ENCODE peak calls at places on chromosomes 6 and 20, in four cellular contexts. F is A549, Z is endothelial cell of umbilical vein, B is heart left ventricle. Q is an unnamed sample.

GRCh38 chr6:142349215-142349823 is 47.5 kb downstream of the ADGRG6 start:
- DNase-seq in Z (no peak), B (no peak), F (no peak), Q (no peak)

GRCh38 chr6:144315226-144315980 is 30.3 kb downstream of the UTRN start:
- DNase-seq in F (no peak), Z (peak), B (peak), Q (peak)

GRCh38 chr20:31894980-31895675 is 24.7 kb downstream of the TTLL9 start:
- DNase-seq in F (no peak), B (peak), Z (peak), Q (peak)

GRCh38 chr20:2626853-2627541 is 25.4 kb upstream of the NOP56 start:
- DNase-seq in F (no peak), B (no peak), Z (peak), Q (no peak)

GRCh38 chr6:148893481-148893880 is 146.7 kb downstream of the UST start:
- DNase-seq in F (no peak), Z (no peak), B (no peak), Q (no peak)

GRCh38 chr6:170233304-170234205 is 57.3 kb downstream of the DLL1 start:
- DNase-seq in Z (no peak), B (peak), F (no peak), Q (peak)

GRCh38 chr6:44105993-44106740 is 21.1 kb downstream of the MRPL14 start:
- DNase-seq in F (no peak), B (no peak), Z (peak), Q (no peak)

GRCh38 chr6:38175786-38176185 is 356.3 kb downstream of the ZFAND3 start:
- DNase-seq in B (no peak), F (no peak), Z (no peak), Q (no peak)

GRCh38 chr20:64041781-64042771 is 6.1 kb downstream of the C20orf204 start:
- DNase-seq in F (no peak), Z (peak), B (no peak), Q (no peak)

GRCh38 chr20:3420211-3420707 is 12.8 kb upstream of the DNAAF9 start:
- DNase-seq in B (peak), F (no peak), Z (no peak), Q (peak)

GRCh38 chr6:168929871-168930450 is 323.7 kb downstream of the THBS2 start:
- DNase-seq in Z (no peak), B (no peak), F (no peak), Q (no peak)

GRCh38 chr6:163412345-163412744 is 2.2 kb upstream of the QKI start:
- DNase-seq in Z (no peak), B (no peak), F (no peak), Q (no peak)

GRCh38 chr6:163414117-163414366 is 476 bp upstream of the QKI start:
- DNase-seq in F (no peak), Z (no peak), B (no peak), Q (no peak)

GRCh38 chr6:163414367-163415175 is at the start of gene QKI:
- DNase-seq in Z (peak), B (peak), F (no peak), Q (peak)

GRCh38 chr6:163413054-163413344 is 1.5 kb upstream of the QKI start:
- DNase-seq in F (no peak), Z (no peak), B (no peak), Q (no peak)

DNA sequence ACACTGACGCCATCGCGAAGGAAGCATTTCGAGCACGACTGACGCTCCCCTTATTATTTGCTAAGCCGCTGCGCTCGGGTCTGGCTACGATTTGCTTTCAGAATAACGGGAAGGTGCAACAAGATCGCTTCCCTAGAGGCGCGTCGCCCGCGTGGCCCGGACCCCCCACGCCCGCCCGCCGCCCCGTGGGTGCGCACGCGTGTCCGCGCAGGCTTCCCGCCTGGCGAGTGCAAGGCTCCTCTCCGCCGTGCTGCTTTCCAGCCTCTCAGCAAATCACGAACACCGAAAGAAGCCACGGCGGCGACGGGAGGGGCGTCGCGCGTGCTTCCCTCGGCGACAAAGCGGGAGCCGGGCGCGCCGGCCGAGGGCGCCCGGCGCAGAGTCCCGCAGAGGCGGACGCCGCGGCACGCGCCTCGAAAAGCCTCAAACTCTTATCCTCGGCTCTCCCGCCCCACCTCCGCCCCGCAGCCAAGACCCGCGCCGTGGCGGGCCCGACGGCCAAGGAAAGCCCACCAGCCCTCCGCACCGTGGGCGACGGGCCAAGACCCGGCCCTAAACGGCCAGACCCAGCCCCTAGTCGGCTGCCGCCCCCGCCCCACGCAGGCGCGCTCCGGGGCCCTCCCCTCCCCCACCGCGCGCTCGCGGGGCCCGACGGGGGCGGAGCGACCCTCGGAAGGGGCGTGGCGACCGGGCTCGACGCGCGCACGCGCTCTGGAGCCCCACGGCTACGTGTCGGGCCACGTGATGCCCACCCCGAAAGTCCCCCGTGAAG is 987 bp upstream of the QKI start:
- DNase-seq in B (peak), F (peak), Z (peak), Q (peak)
- H3K4me3 ChIP-seq in B (peak), F (peak), Z (peak), Q (peak)

GRCh38 chr6:32170294-32170693 is 5.6 kb downstream of the AGPAT1 start:
- DNase-seq in B (no peak), Z (no peak), F (no peak), Q (no peak)

GRCh38 chr6:32167761-32168262 is 3.4 kb downstream of the EGFL8 start:
- DNase-seq in Z (no peak), F (no peak), B (no peak), Q (no peak)

GRCh38 chr6:32168807-32169206 is 4.4 kb downstream of the EGFL8 start:
- DNase-seq in F (no peak), Z (no peak), B (no peak), Q (no peak)

GRCh38 chr6:32168350-32168749 is 4.0 kb downstream of the EGFL8 start:
- DNase-seq in F (no peak), B (no peak), Z (no peak), Q (no peak)

GRCh38 chr6:32169211-32169610 is 4.8 kb downstream of the EGFL8 start:
- DNase-seq in B (no peak), F (no peak), Z (no peak), Q (no peak)
- TF ChIP-seq POLR2A in B (no peak), F (no peak), Z (no peak), Q (no peak)

GRCh38 chr6:99422912-99423311 is 2.2 kb downstream of the PNISR start:
- DNase-seq in F (no peak), Z (no peak), B (no peak), Q (no peak)
- H3K4me3 ChIP-seq in F (no peak), Z (no peak), B (no peak), Q (no peak)

DNA sequence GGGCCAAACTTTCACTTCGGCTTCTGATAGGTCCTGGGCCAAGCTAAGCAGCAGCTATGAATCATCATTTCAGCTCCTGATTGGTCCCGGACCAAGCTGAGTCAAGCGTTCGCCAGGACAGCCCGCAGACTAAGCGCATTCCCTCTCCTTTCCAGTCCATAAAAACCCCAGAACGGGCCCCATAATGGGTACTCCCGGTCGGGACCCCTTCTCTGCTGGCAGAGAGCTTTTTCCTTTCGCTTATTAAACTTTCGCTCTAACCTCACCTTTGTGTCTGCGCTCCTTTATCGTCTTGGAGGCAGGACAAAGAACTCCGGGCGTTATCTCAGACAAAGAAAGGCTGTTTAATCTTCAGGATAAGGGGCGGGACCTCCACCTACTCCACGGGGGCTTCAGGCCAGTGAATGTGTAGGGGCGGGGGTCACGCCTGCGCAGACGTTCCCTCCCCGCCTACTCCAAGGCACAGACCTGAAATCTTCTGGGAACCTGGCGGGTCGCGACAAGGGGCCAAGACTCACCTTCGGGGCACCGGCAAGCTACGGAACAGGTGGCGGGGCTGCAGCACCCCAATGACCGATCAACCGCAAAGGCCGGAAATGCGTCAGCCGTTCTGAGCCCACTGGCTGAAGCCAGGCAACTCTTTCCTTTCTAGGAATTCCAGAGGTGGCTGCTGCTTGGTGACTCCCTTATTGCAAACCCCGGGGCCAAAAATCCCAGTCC is at the start of gene ZSCAN31:
- DNase-seq in Z (peak), F (peak), B (peak), Q (peak)
- TF ChIP-seq POLR2A in Z (peak), F (peak), B (peak), Q (peak)

DNA sequence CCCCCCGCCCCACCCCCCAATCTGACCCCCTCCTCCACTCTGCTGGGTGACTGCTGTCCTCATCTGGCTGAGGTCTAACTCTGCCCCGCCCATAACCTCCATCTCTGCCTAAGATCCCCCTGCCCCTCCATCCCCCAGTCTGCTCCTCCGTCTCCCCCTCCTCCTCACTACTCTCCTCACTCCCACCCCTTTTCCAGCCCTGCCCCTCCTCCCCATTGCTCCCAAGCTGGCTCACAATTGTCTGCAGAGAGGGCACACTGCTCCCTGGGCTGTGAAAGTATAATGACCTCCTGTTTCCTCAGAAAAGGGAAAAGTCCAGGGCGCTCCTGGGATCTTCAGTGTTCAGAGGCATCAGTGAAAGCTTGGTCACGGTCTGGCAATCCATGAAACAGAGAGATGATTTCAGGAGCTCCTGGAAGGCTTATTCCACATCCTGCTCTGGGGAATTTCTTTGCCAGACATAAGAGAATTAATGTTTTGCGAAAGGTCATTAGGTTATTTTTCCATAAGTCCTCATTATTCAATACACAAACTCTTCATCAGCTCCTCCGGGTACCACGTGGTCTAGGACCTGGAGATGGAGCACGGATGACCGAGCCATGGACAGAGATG is 21.5 kb downstream of the CST5 start:
- DNase-seq in F (no peak), Z (no peak), B (no peak), Q (no peak)
- H3K4me3 ChIP-seq in F (no peak), Z (no peak), B (no peak), Q (no peak)

GRCh38 chr6:138401960-138402832 is 1.8 kb upstream of the HEBP2 start:
- DNase-seq in F (no peak), Z (no peak), B (no peak), Q (no peak)

GRCh38 chr6:138404666-138405337 is 779 bp downstream of the HEBP2 start:
- DNase-seq in Z (peak), F (peak), B (peak), Q (peak)

GRCh38 chr6:138402833-138403187 is 1.2 kb upstream of the HEBP2 start:
- DNase-seq in Z (no peak), F (no peak), B (no peak), Q (no peak)

GRCh38 chr6:138403324-138403800 is 661 bp upstream of the HEBP2 start:
- DNase-seq in B (peak), F (peak), Z (no peak), Q (peak)

DNA sequence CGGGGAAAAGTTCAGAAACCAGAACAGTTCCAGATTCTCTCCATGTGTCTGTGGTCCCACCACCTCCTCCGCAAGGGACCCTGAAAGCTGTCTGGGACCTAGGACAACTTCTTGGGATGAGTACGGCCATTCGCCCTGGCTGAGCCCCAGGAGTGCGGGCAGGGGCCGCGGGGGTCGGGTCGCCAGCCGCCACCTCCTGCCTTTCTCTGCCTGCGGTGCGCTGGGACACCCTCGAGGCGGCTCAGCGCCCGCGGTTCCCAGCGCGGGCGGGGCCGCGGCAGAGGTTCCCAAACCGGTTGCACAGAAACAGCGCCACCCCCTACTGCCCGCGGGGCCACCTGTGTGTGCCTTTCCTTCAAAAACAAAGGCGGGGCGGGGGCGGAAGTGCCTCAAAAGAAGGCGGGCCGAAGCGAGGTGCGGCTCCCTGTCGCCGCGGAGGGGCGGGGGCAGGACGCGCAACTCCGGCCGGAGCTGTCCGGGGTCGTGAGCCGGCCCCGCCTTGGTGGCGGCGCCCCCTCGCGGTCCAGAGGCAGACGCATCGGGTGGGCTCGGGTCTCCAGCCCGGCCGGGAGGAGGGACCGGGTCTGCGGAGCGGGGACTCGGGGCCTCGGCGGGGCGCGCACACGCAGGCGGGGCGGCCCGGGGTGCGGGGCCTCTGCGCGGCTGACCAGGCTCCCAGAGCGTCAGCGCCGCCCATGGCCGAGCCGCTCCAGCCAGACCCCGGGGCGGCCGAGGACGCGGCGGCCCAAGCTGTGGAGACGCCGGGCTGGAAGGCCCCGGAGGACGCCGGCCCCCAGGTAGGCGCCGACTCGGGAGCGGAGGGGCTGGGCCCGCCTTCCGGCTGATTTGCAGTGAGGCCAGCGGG is at the start of gene HEBP2:
- DNase-seq in B (peak), F (peak), Z (peak), Q (peak)
- TF ChIP-seq POLR2A in B (peak), F (peak), Z (peak), Q (peak)

Q was measured in body of pancreas.